ENCODE peak calls at places on chromosome 7, in four cellular contexts. D, X, A and R are unnamed samples.

GRCh38 chr7:17696422-17696821 is 243.9 kb downstream of the SNX13 start:
- DNase-seq in D (no peak), X (no peak), A (peak; percentile 83), R (no peak)

GRCh38 chr7:80848841-80849240 is 70.0 kb downstream of the SEMA3C start:
- DNase-seq in D (no peak), X (no peak), A (no peak), R (no peak)

GRCh38 chr7:114988755-114989154 is 66.9 kb downstream of the MDFIC start:
- DNase-seq in D (no peak), X (no peak), A (peak; percentile 84), R (peak; percentile 81)

GRCh38 chr7:112484671-112485097 is 3.9 kb downstream of the LSMEM1 start:
- DNase-seq in D (no peak), X (no peak), A (peak; percentile 51), R (no peak)

GRCh38 chr7:134935701-134936100 is 50.6 kb upstream of the AGBL3 start:
- DNase-seq in D (no peak), X (no peak), A (no peak), R (no peak)

GRCh38 chr7:37901236-37901827 is 15.3 kb downstream of the SFRP4 start:
- DNase-seq in D (no peak), X (peak; percentile 38), A (no peak), R (no peak)

GRCh38 chr7:157875230-157876179 is 538.7 kb downstream of the DNAJB6 start:
- DNase-seq in D (peak; percentile 34), X (no peak), A (peak; percentile 51), R (no peak)

GRCh38 chr7:129258649-129259389 is 34.0 kb downstream of the AHCYL2 start:
- DNase-seq in D (no peak), X (no peak), A (no peak), R (no peak)

GRCh38 chr7:28533731-28534531 is 121.6 kb downstream of the CREB5 start:
- DNase-seq in D (no peak), X (no peak), A (peak; percentile 30), R (no peak)

GRCh38 chr7:42272793-42273665 is 36.0 kb upstream of the GLI3 start:
- DNase-seq in D (no peak), X (no peak), A (no peak), R (no peak)

GRCh38 chr7:123580406-123581161 is 21.0 kb upstream of the ASB15 start:
- DNase-seq in D (no peak), X (peak; percentile 41), A (no peak), R (no peak)

GRCh38 chr7:28211006-28211405 is 30.4 kb upstream of the JAZF1 start:
- DNase-seq in D (no peak), X (no peak), A (no peak), R (no peak)

GRCh38 chr7:376306-376969 is 86.5 kb downstream of the FOXL3 start:
- DNase-seq in D (no peak), X (no peak), A (peak; percentile 12), R (peak; percentile 60)

GRCh38 chr7:70298780-70299446 is 700.6 kb downstream of the AUTS2 start:
- DNase-seq in D (no peak), X (no peak), A (no peak), R (no peak)

GRCh38 chr7:1668486-1668931 is 1.6 kb upstream of the ELFN1 start:
- DNase-seq in D (no peak), X (no peak), A (peak; percentile 19), R (peak; percentile 76)